ENCODE peak calls at places on chromosomes 1 and 21, in ten cellular contexts. One of them, this sample, is unnamed.

GRCh38 chr1:26761217-26761616 is 26.5 kb upstream of the PIGV start:
- DNase-seq in ACHN: no peak
- DNase-seq in GM12865: no peak
- DNase-seq in BE2C: no peak
- DNase-seq in colonic mucosa: no peak
- DNase-seq in left cardiac atrium: no peak
- DNase-seq in CD4-positive, alpha-beta T cell: no peak
- DNase-seq in activated gamma-delta T cell treated with anti-CD3 and anti-CD28 coated beads, Interleukin-2, amount 50 U/mL, for 16 hours: no peak
- DNase-seq in GM06990: no peak
- DNase-seq in activated T-cell treated with anti-CD3 and anti-CD28 coated beads for 1 hour: no peak
- DNase-seq in this sample: no peak

GRCh38 chr1:83905315-83905907 is 93.5 kb downstream of the TTLL7 start:
- DNase-seq in ACHN: peak
- DNase-seq in GM12865: peak
- DNase-seq in BE2C: no peak
- DNase-seq in colonic mucosa: peak
- DNase-seq in left cardiac atrium: no peak
- DNase-seq in CD4-positive, alpha-beta T cell: no peak
- DNase-seq in activated gamma-delta T cell treated with anti-CD3 and anti-CD28 coated beads, Interleukin-2, amount 50 U/mL, for 16 hours: peak
- DNase-seq in GM06990: peak
- DNase-seq in activated T-cell treated with anti-CD3 and anti-CD28 coated beads for 1 hour: no peak
- DNase-seq in this sample: peak

GRCh38 chr1:204493882-204494280 is 724 bp downstream of the PIK3C2B start:
- DNase-seq in ACHN: peak
- DNase-seq in GM12865: peak
- DNase-seq in BE2C: peak
- DNase-seq in colonic mucosa: peak
- DNase-seq in left cardiac atrium: peak
- DNase-seq in CD4-positive, alpha-beta T cell: peak
- DNase-seq in activated gamma-delta T cell treated with anti-CD3 and anti-CD28 coated beads, Interleukin-2, amount 50 U/mL, for 16 hours: peak
- DNase-seq in GM06990: no peak
- DNase-seq in activated T-cell treated with anti-CD3 and anti-CD28 coated beads for 1 hour: peak
- DNase-seq in this sample: peak

GRCh38 chr21:34814529-34814951 is 145.7 kb downstream of the CLIC6 start:
- DNase-seq in ACHN: no peak
- DNase-seq in GM12865: no peak
- DNase-seq in BE2C: peak
- DNase-seq in colonic mucosa: no peak
- DNase-seq in left cardiac atrium: no peak
- DNase-seq in CD4-positive, alpha-beta T cell: no peak
- DNase-seq in activated gamma-delta T cell treated with anti-CD3 and anti-CD28 coated beads, Interleukin-2, amount 50 U/mL, for 16 hours: no peak
- DNase-seq in GM06990: no peak
- DNase-seq in activated T-cell treated with anti-CD3 and anti-CD28 coated beads for 1 hour: no peak
- DNase-seq in this sample: no peak

GRCh38 chr1:82920418-82921248 is 1078.3 kb downstream of the TTLL7 start:
- DNase-seq in ACHN: peak
- DNase-seq in GM12865: no peak
- DNase-seq in BE2C: no peak
- DNase-seq in colonic mucosa: no peak
- DNase-seq in left cardiac atrium: no peak
- DNase-seq in CD4-positive, alpha-beta T cell: no peak
- DNase-seq in activated gamma-delta T cell treated with anti-CD3 and anti-CD28 coated beads, Interleukin-2, amount 50 U/mL, for 16 hours: no peak
- DNase-seq in GM06990: no peak
- DNase-seq in activated T-cell treated with anti-CD3 and anti-CD28 coated beads for 1 hour: no peak
- DNase-seq in this sample: no peak

GRCh38 chr1:119646521-119647227 is 1.4 kb downstream of the ZNF697 start:
- DNase-seq in ACHN: peak
- DNase-seq in GM12865: no peak
- DNase-seq in BE2C: no peak
- DNase-seq in colonic mucosa: no peak
- DNase-seq in left cardiac atrium: no peak
- DNase-seq in CD4-positive, alpha-beta T cell: no peak
- DNase-seq in activated gamma-delta T cell treated with anti-CD3 and anti-CD28 coated beads, Interleukin-2, amount 50 U/mL, for 16 hours: no peak
- DNase-seq in GM06990: no peak
- DNase-seq in activated T-cell treated with anti-CD3 and anti-CD28 coated beads for 1 hour: no peak
- DNase-seq in this sample: no peak

GRCh38 chr1:203367051-203367450 is 16.1 kb upstream of the FMOD start:
- DNase-seq in ACHN: no peak
- DNase-seq in GM12865: no peak
- DNase-seq in BE2C: no peak
- DNase-seq in colonic mucosa: no peak
- DNase-seq in left cardiac atrium: no peak
- DNase-seq in CD4-positive, alpha-beta T cell: no peak
- DNase-seq in activated gamma-delta T cell treated with anti-CD3 and anti-CD28 coated beads, Interleukin-2, amount 50 U/mL, for 16 hours: no peak
- DNase-seq in GM06990: no peak
- DNase-seq in activated T-cell treated with anti-CD3 and anti-CD28 coated beads for 1 hour: no peak
- DNase-seq in this sample: no peak

GRCh38 chr21:14591882-14592281 is 45.8 kb upstream of the SAMSN1 start:
- DNase-seq in ACHN: no peak
- DNase-seq in GM12865: peak
- DNase-seq in BE2C: no peak
- DNase-seq in colonic mucosa: no peak
- DNase-seq in left cardiac atrium: peak
- DNase-seq in CD4-positive, alpha-beta T cell: no peak
- DNase-seq in activated gamma-delta T cell treated with anti-CD3 and anti-CD28 coated beads, Interleukin-2, amount 50 U/mL, for 16 hours: no peak
- DNase-seq in GM06990: no peak
- DNase-seq in activated T-cell treated with anti-CD3 and anti-CD28 coated beads for 1 hour: no peak
- DNase-seq in this sample: no peak

GRCh38 chr1:161792740-161793139 is 26.6 kb downstream of the ATF6 start:
- DNase-seq in ACHN: peak
- DNase-seq in GM12865: peak
- DNase-seq in BE2C: no peak
- DNase-seq in colonic mucosa: no peak
- DNase-seq in left cardiac atrium: no peak
- DNase-seq in CD4-positive, alpha-beta T cell: no peak
- DNase-seq in activated gamma-delta T cell treated with anti-CD3 and anti-CD28 coated beads, Interleukin-2, amount 50 U/mL, for 16 hours: no peak
- DNase-seq in GM06990: peak
- DNase-seq in activated T-cell treated with anti-CD3 and anti-CD28 coated beads for 1 hour: no peak
- DNase-seq in this sample: no peak

This sample was measured in CD8-positive, alpha-beta memory T cell.